ENCODE peak calls at places on chromosomes 5 and 9, in four cellular contexts. R is cardiac fibroblast, A is fibroblast of the aortic adventitia, P is DND-41. Q is an unnamed sample.
A peak's percentile ranks its signal among the peaks of the same experiment; 100 is the strongest.

GRCh38 chr9:110615526-110615925 is 36.0 kb upstream of the SVEP1 start:
- DNase-seq in P (no peak), R (peak; percentile 29), A (peak; percentile 72), Q (no peak)

GRCh38 chr5:133259199-133259997 is 207.6 kb downstream of the HSPA4 start:
- DNase-seq in A (no peak), P (peak; percentile 86), R (no peak), Q (no peak)

GRCh38 chr9:30089428-30089827 is 2295.0 kb upstream of the ACO1 start:
- DNase-seq in P (no peak), A (no peak), R (no peak), Q (no peak)

GRCh38 chr5:167861134-167861930 is 430.1 kb upstream of the WWC1 start:
- DNase-seq in P (peak; percentile 32), A (peak; percentile 13), R (peak; percentile 26), Q (peak; percentile 42)

GRCh38 chr9:15182003-15182695 is 124.9 kb downstream of the TTC39B start:
- DNase-seq in A (no peak), R (no peak), P (no peak), Q (peak; percentile 3)

GRCh38 chr9:15250013-15250412 is 57.0 kb downstream of the TTC39B start:
- DNase-seq in R (peak; percentile 15), P (no peak), A (no peak), Q (no peak)

GRCh38 chr5:170788626-170789304 is 5.2 kb downstream of the GABRP start:
- DNase-seq in R (no peak), P (no peak), A (no peak), Q (no peak)

GRCh38 chr5:4537489-4537888 is 602.6 kb upstream of the ADAMTS16 start:
- DNase-seq in R (no peak), A (no peak), P (no peak), Q (no peak)

GRCh38 chr5:38316544-38317224 is 58.3 kb downstream of the EGFLAM start:
- DNase-seq in P (no peak), A (peak; percentile 54), R (peak; percentile 54), Q (peak; percentile 83)

GRCh38 chr9:11915699-11916098 is 777.5 kb upstream of the TYRP1 start:
- DNase-seq in A (no peak), P (no peak), R (no peak), Q (no peak)

GRCh38 chr5:91687430-91687829 is 304.3 kb upstream of the ARRDC3 start:
- DNase-seq in R (no peak), A (no peak), P (no peak), Q (no peak)

GRCh38 chr9:101121836-101122399 is 93.4 kb downstream of the PLPPR1 start:
- DNase-seq in R (no peak), P (no peak), A (no peak), Q (peak; percentile 4)

GRCh38 chr5:135214897-135215616 is 181.0 kb upstream of the PITX1 start:
- DNase-seq in R (peak; percentile 67), A (peak; percentile 46), P (no peak), Q (no peak)

GRCh38 chr9:113828211-113828610 is 47.9 kb upstream of the ZNF618 start:
- DNase-seq in A (no peak), R (peak; percentile 10), P (no peak), Q (peak; percentile 18)

DNA sequence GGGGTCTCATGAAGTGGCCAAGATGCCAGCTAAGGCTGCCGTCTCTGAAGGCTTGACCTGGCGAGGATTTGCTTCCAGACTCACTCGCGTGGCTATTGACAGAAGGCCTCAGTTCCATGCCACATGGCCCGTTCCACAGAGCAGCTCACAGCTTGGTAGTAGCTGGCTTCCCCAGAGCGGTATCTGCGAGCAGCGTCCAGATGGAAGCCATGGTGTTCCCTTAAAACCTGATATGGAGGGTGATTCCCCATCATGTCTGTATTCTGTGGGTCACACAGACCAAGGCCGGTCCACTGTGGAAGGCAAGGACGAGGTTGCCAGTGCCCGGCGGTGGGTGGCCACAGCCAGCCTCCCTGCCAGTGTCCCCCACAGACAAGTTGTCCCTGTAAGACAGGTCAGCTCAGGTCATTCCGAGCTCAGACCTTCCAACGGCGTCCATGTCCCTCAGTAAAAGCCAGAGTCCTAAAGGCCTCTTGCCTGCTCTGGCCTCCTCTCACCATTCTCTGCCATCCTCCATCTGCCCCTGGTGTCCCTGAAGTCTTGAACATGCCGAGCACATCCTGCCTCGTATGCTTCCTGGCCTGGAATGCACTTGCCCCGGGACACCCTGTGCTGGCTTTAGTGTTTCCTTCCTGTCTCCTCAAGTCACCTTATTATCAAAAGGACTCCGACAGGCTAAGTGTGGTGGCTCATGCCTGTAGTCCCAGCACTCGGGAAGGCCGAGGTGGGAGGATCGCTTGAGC is 61.3 kb upstream of the LRRTM2 start:
- DNase-seq in R (no peak), P (no peak), A (no peak), Q (no peak)
- H3K4me3 ChIP-seq in R (no peak overlapping the region), P (no peak overlapping the region), A (no peak overlapping the region), Q (no peak overlapping the region)

DNA sequence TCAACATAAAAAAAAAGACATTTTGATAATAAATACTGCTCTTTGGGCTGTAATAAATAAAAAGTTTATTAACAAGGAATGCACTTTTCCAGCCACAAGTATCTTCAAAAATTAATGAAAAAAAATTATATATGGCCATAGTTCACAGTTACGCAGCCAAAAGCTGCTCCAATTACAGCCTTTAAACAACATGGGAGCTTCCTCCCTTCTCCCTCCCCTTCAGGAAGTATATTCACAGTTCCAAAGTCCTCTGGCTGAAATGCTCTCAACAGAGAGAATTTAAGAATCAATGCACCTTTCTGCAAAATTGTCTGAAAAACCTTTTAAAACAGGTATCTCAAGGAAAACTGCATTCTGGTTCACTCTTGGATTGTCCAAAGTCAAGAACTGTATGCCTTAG is 5.9 kb downstream of the PLK2 start:
- DNase-seq in P (no peak), A (no peak), R (no peak), Q (no peak)
- H3K4me3 ChIP-seq in P (no peak overlapping the region), A (peak overlapping the region; percentile 83), R (no peak overlapping the region), Q (no peak overlapping the region)

GRCh38 chr9:88198346-88198807 is 60.1 kb upstream of the SPATA31C2 start:
- DNase-seq in A (peak; percentile 41), R (peak; percentile 23), P (no peak), Q (peak; percentile 96)
- H3K4me3 ChIP-seq in A (peak overlapping the region; percentile 34), R (no peak overlapping the region), P (no peak overlapping the region), Q (peak overlapping the region; percentile 15)

GRCh38 chr9:32384002-32384363 is 460 bp upstream of the ACO1 start:
- DNase-seq in R (no peak), A (no peak), P (no peak), Q (peak; percentile 6)

GRCh38 chr9:32385885-32386283 is 1.4 kb downstream of the ACO1 start:
- DNase-seq in A (no peak), R (no peak), P (no peak), Q (no peak)

GRCh38 chr9:32384364-32385134 is at the start of gene ACO1:
- DNase-seq in A (peak; percentile 77), P (peak; percentile 82), R (peak; percentile 92), Q (peak; percentile 85)

GRCh38 chr9:32387256-32387655 is 2.8 kb downstream of the ACO1 start:
- DNase-seq in R (no peak), P (no peak), A (peak; percentile 76), Q (no peak)

DNA sequence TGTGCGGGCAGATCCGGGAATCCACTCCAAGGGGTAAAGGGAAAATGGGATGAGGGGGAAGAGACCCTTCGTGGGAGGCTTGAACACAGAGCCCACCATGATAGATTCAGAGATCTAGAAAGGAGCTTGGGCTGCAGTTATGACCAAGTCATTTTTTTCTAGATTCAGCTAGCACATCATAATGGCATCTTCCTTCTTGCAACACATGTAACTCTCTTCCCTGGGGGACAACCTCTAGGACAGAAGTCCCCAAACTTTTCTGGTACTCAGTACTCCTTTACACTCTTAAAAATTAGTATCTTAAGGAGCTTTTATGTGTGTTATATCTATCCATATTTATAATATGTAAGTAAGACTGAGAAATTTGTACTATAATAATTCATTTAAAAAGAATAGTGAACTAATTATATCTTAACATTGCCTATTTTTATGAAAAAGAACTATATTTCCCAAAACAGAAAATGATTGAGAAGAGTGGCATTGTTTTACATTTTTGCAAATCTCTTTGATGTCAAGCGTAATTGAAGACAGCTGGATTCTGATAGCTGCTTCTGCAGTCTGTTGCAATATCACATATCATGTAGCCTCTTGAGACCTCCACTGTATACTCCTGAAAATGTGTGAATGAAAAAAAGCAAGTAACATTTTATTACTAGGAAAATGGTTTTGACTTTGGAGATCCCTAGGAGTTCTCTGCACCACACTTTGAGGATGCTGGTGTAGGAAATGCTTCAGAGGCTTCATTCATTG is 867 bp downstream of the ACO1 start:
- DNase-seq in P (no peak), A (peak; percentile 34), R (no peak), Q (no peak)
- H3K4me3 ChIP-seq in P (peak overlapping the region; percentile 99), A (peak overlapping the region; percentile 92), R (peak overlapping the region; percentile 88), Q (peak overlapping the region; percentile 74)

DNA sequence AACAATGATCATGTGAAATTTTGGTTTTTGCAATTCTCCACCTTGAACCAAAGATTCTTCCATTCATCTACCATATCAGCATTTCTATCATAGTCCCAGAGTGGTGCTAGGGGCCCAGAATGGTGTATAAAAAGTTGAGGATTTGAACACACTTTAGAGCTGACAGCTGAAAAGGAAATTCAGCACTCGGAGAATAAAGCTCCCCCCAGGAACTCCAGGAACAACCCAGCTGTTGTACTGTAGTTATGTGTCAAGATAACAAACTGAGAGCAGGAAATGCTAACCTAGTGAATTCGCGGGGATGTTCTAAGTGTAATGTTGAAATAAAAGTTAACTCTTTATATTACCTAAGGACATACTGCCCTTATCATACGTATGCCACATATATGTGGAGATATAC is 216.7 kb downstream of the NFIB start:
- DNase-seq in R (peak; percentile 86), P (no peak), A (peak; percentile 77), Q (peak; percentile 87)
- H3K4me3 ChIP-seq in R (no peak overlapping the region), P (no peak overlapping the region), A (no peak overlapping the region), Q (peak overlapping the region; percentile 19)

GRCh38 chr5:50927953-50928352 is 261.5 kb downstream of the PARP8 start:
- DNase-seq in A (no peak), P (no peak), R (no peak), Q (no peak)

GRCh38 chr5:50921366-50922133 is 255.1 kb downstream of the PARP8 start:
- DNase-seq in R (no peak), A (no peak), P (no peak), Q (no peak)

GRCh38 chr5:50923768-50924113 is 257.3 kb downstream of the PARP8 start:
- DNase-seq in A (no peak), R (no peak), P (no peak), Q (no peak)

DNA sequence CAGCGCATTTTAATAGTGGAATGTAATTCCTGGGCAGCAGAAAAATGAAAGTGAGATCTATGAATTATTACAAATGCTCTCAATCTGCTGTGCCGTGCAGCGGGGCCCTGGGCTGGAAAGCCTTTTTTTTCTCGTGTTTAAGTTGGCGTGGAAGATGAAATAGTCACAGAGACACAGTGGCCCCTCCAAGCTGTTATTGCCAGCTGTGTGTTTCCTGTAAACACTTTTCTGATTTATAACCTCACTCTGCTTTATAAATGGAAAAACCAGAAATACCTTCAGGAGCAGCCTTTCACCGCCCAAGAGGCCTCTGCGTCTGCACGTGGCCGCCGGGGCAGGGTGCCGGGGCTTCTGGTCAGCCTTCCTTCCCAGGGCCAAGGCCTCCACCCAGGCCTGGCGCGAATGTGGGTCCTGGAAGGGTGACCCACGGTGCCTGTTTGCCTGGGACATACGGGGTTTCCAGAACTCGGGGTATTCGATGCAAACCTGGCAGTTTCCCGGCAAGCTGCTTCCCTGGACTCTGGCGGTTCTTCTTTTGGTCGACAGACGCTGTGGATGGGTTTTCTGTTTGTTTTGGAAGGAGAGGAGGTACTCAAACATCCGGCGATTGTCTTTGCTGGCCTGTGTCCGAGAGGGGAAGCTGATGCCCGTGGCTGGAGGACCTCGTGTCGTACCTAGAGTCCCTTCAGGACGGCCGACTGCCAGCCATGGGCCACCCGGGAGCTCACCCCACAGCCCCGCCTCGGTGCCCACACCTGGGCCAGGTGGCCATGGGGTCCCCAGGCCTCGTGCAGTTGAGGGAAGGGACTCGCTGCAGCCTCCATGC is 256.7 kb downstream of the PARP8 start:
- DNase-seq in P (no peak), A (no peak), R (peak; percentile 15), Q (no peak)
- H3K4me3 ChIP-seq in P (no peak overlapping the region), A (no peak overlapping the region), R (no peak overlapping the region), Q (no peak overlapping the region)

GRCh38 chr5:86617309-86617755 is 409 bp upstream of the COX7C start:
- DNase-seq in A (no peak), R (no peak), P (no peak), Q (peak; percentile 9)
- H3K4me3 ChIP-seq in A (no peak overlapping the region), R (no peak overlapping the region), P (peak overlapping the region; percentile 81), Q (peak overlapping the region; percentile 91)

GRCh38 chr5:173283318-173284288 is 44.6 kb downstream of the STC2 start:
- DNase-seq in R (peak; percentile 70), P (no peak), A (peak; percentile 58), Q (peak; percentile 80)
- H3K4me3 ChIP-seq in R (peak overlapping the region; percentile 33), P (no peak overlapping the region), A (peak overlapping the region; percentile 46), Q (peak overlapping the region; percentile 17)

Q was measured in A673.